ENCODE peak calls at places on chromosomes 7 and 10, in ten cellular contexts. K is colonic mucosa; N is foreskin fibroblast; G is adrenal gland; H is KBM-7; F is CD8-positive, alpha-beta T cell; Y is fibroblast of lung; R is left ventricle myocardium superior; B is NCI-H446 treated with DMSO at 0.1 percent for 48 hours; C is GM23338. P is an unnamed sample.

GRCh38 chr7:3753868-3754267 is 452.8 kb downstream of the SDK1 start:
- DNase-seq in K (no peak), G (no peak), N (no peak), C (no peak), B (peak), H (no peak), R (no peak), Y (no peak), F (no peak), P (no peak)

GRCh38 chr7:154914580-154915380 is 88.1 kb downstream of the PAXIP1 start:
- DNase-seq in K (no peak), N (no peak), F (no peak), B (no peak), R (no peak), H (no peak), C (peak), Y (no peak), G (no peak), P (no peak)

GRCh38 chr7:101216001-101216859 is 1.2 kb downstream of the PLOD3 start:
- DNase-seq in G (no peak), F (no peak), H (no peak), R (no peak), N (no peak), B (no peak), K (peak), C (no peak), Y (no peak), P (no peak)

GRCh38 chr7:151028948-151029501 is 775 bp downstream of the ABCB8 start:
- DNase-seq in N (no peak), G (no peak), Y (no peak), B (no peak), H (no peak), F (no peak), C (no peak), K (no peak), R (no peak), P (no peak)

GRCh38 chr7:47786557-47787248 is 161.6 kb downstream of the PKD1L1 start:
- DNase-seq in R (peak), C (peak), Y (peak), B (no peak), H (no peak), G (peak), F (no peak), N (peak), K (peak), P (peak)

GRCh38 chr10:52541082-52541481 is 227.0 kb downstream of the DKK1 start:
- DNase-seq in R (no peak), H (no peak), C (no peak), B (no peak), F (no peak), Y (peak), N (peak), G (no peak), K (no peak), P (peak)

GRCh38 chr7:18216270-18216669 is 188.6 kb upstream of the PRPS1L1 start:
- DNase-seq in F (no peak), R (no peak), B (no peak), C (no peak), K (no peak), H (no peak), N (no peak), Y (no peak), G (no peak), P (no peak)

GRCh38 chr7:44058759-44059218 is 6.6 kb downstream of the PGAM2 start:
- DNase-seq in R (peak), F (no peak), K (no peak), G (no peak), Y (no peak), B (no peak), C (no peak), N (no peak), H (no peak), P (no peak)

GRCh38 chr7:70006411-70006920 is 408.2 kb downstream of the AUTS2 start:
- DNase-seq in N (no peak), G (no peak), F (no peak), R (no peak), C (no peak), B (no peak), K (no peak), H (peak), Y (peak), P (no peak)

GRCh38 chr10:132095403-132096113 is 29.8 kb downstream of the JAKMIP3 start:
- DNase-seq in R (no peak), H (no peak), B (no peak), K (no peak), F (no peak), G (no peak), C (no peak), Y (no peak), N (no peak), P (no peak)

GRCh38 chr7:37322831-37323230 is 125.8 kb downstream of the ELMO1 start:
- DNase-seq in F (no peak), C (no peak), B (no peak), N (no peak), Y (no peak), R (no peak), G (no peak), K (no peak), H (no peak), P (no peak)

GRCh38 chr10:63261496-63261895 is 128.4 kb downstream of the NRBF2 start:
- DNase-seq in K (no peak), F (no peak), Y (no peak), H (no peak), N (no peak), C (no peak), R (no peak), B (no peak), G (no peak), P (no peak)

GRCh38 chr7:152854386-152854785 is 94.8 kb downstream of the ACTR3B start:
- DNase-seq in R (no peak), H (no peak), Y (no peak), F (no peak), N (no peak), C (no peak), G (no peak), B (no peak), K (no peak), P (no peak)

GRCh38 chr10:123309740-123310139 is 155.5 kb downstream of the BUB3 start:
- DNase-seq in R (no peak), C (no peak), B (no peak), F (no peak), G (no peak), N (no peak), H (no peak), K (no peak), Y (peak), P (peak)

GRCh38 chr7:30321992-30322637 is 37.7 kb downstream of the ZNRF2 start:
- DNase-seq in N (peak), G (no peak), C (no peak), R (no peak), Y (peak), K (no peak), H (peak), F (peak), B (peak), P (no peak)

GRCh38 chr10:118332948-118333710 is 9.0 kb downstream of the FAM204A start:
- DNase-seq in C (no peak), Y (peak), G (no peak), B (no peak), R (no peak), N (no peak), H (no peak), K (no peak), F (no peak), P (no peak)

GRCh38 chr10:59283456-59284082 is 78.8 kb downstream of the FAM13C start:
- DNase-seq in Y (peak), H (no peak), C (peak), K (no peak), R (no peak), B (peak), G (no peak), N (no peak), F (no peak), P (peak)

GRCh38 chr10:92712016-92712889 is 22.5 kb downstream of the HHEX start:
- DNase-seq in B (no peak), C (no peak), R (no peak), H (peak), N (no peak), G (no peak), K (no peak), Y (no peak), F (no peak), P (peak)

GRCh38 chr10:86261933-86262665 is 104.5 kb downstream of the GRID1 start:
- DNase-seq in B (no peak), G (no peak), R (no peak), N (no peak), K (no peak), H (peak), Y (no peak), C (peak), F (no peak), P (no peak)

GRCh38 chr10:5071411-5072198 is 22.6 kb upstream of the AKR1C3 start:
- DNase-seq in N (peak), R (peak), K (peak), B (no peak), Y (peak), F (no peak), G (peak), C (peak), H (peak), P (peak)

GRCh38 chr10:94627511-94627910 is 56.0 kb upstream of the CYP2C18 start:
- DNase-seq in H (no peak), N (no peak), Y (no peak), G (no peak), R (no peak), C (no peak), K (no peak), B (no peak), F (no peak), P (no peak)

GRCh38 chr7:155058861-155059355 is 11.2 kb upstream of the HTR5A start:
- DNase-seq in G (no peak), R (no peak), B (no peak), N (no peak), K (no peak), C (no peak), H (no peak), F (no peak), Y (no peak), P (no peak)

GRCh38 chr10:13371879-13372470 is 23.9 kb upstream of the SEPHS1 start:
- DNase-seq in R (peak), G (peak), N (peak), K (peak), Y (peak), C (peak), B (peak), H (peak), F (peak), P (peak)

GRCh38 chr7:137846588-137847417 is at the start of gene DGKI:
- DNase-seq in N (peak), B (no peak), G (no peak), K (no peak), F (no peak), C (peak), Y (no peak), H (no peak), R (no peak), P (no peak)

GRCh38 chr10:128268015-128268722 is 141.9 kb upstream of the MKI67 start:
- DNase-seq in Y (peak), F (no peak), K (no peak), R (peak), N (no peak), B (no peak), H (peak), C (peak), G (no peak), P (no peak)

GRCh38 chr7:51034531-51035264 is 252.0 kb upstream of the GRB10 start:
- DNase-seq in N (peak), G (no peak), C (peak), Y (peak), H (no peak), F (no peak), K (no peak), R (no peak), B (no peak), P (peak)

GRCh38 chr10:86330778-86331763 is 35.5 kb downstream of the GRID1 start:
- DNase-seq in K (no peak), R (peak), N (no peak), B (no peak), G (no peak), H (no peak), Y (no peak), C (no peak), F (no peak), P (no peak)